ENCODE peak calls at places on chromosomes 7 and 10, in four cellular contexts. I is SK-N-SH, W is HCT116, B is GM12878. M is an unnamed sample.

GRCh38 chr10:1233031-1233430 is 176.8 kb downstream of the WDR37 start:
- DNase-seq in W (no peak), I (no peak), B (no peak), M (no peak)

GRCh38 chr10:53434413-53434812 is 661.8 kb upstream of the MBL2 start:
- DNase-seq in B (no peak), W (no peak), I (no peak), M (no peak)

GRCh38 chr7:35253680-35254495 is at the start of gene TBX20:
- DNase-seq in B (no peak), W (no peak), I (peak; percentile 98), M (no peak)

GRCh38 chr10:75475470-75476182 is 44.2 kb downstream of the LRMDA start:
- DNase-seq in W (no peak), B (no peak), I (no peak), M (no peak)

GRCh38 chr7:5132539-5132938 is 57.5 kb upstream of the WIPI2 start:
- DNase-seq in W (no peak), I (no peak), B (no peak), M (no peak)

GRCh38 chr10:104029528-104029875 is 56.2 kb downstream of the COL17A1 start:
- DNase-seq in B (no peak), I (no peak), W (no peak), M (no peak)

GRCh38 chr7:446289-446935 is 73.2 kb downstream of the PDGFA start:
- DNase-seq in W (no peak), I (no peak), B (no peak), M (no peak)

GRCh38 chr10:3446233-3446632 is 273.7 kb upstream of the PITRM1 start:
- DNase-seq in B (no peak), I (no peak), W (no peak), M (no peak)

GRCh38 chr7:157635148-157635500 is 298.3 kb downstream of the DNAJB6 start:
- DNase-seq in W (no peak), B (no peak), I (no peak), M (no peak)

GRCh38 chr10:21336476-21337170 is 188.9 kb downstream of the SKIDA1 start:
- DNase-seq in I (no peak), W (peak; percentile 84), B (no peak), M (no peak)

GRCh38 chr10:73597346-73597745 is 6.2 kb upstream of the USP54 start:
- DNase-seq in I (no peak), B (no peak), W (no peak), M (no peak)

GRCh38 chr10:108443636-108444035 is 1279.1 kb upstream of the SORCS1 start:
- DNase-seq in B (no peak), W (no peak), I (no peak), M (no peak)

GRCh38 chr7:56023500-56023899 is 27.7 kb downstream of the PSPH start:
- DNase-seq in I (no peak), W (no peak), B (no peak), M (no peak)

GRCh38 chr7:34307540-34307939 is 350.5 kb upstream of the NPSR1 start:
- DNase-seq in B (no peak), W (no peak), I (no peak), M (no peak)

GRCh38 chr7:121012919-121013318 is 24.4 kb downstream of the CPED1 start:
- DNase-seq in B (no peak), W (no peak), I (no peak), M (no peak)

GRCh38 chr7:143042821-143043271 is 9.3 kb upstream of the OR6V1 start:
- DNase-seq in W (no peak), B (no peak), I (no peak), M (no peak)

GRCh38 chr7:80542398-80542797 is 30.5 kb upstream of the GNAT3 start:
- DNase-seq in B (no peak), W (no peak), I (no peak), M (no peak)

GRCh38 chr10:108060246-108060645 is 895.7 kb upstream of the SORCS1 start:
- DNase-seq in W (no peak), B (no peak), I (no peak), M (no peak)

GRCh38 chr10:108877130-108877529 is 1046.2 kb downstream of the XPNPEP1 start:
- DNase-seq in I (peak; percentile 34), W (no peak), B (no peak), M (no peak)

GRCh38 chr10:132422931-132423813 is 26.2 kb downstream of the PWWP2B start:
- DNase-seq in B (no peak), W (no peak), I (no peak), M (peak; percentile 60)

GRCh38 chr7:98733036-98733435 is 116.0 kb downstream of the NPTX2 start:
- DNase-seq in B (peak; percentile 20), W (peak; percentile 85), I (peak; percentile 55), M (peak; percentile 45)

GRCh38 chr7:134186022-134186421 is 58.9 kb downstream of the LRGUK start:
- DNase-seq in W (no peak), I (no peak), B (no peak), M (no peak)

GRCh38 chr10:58107506-58107905 is 160.2 kb downstream of the IPMK start:
- DNase-seq in W (no peak), I (no peak), B (no peak), M (no peak)

GRCh38 chr10:133039823-133040704 is 47.7 kb upstream of the ADGRA1 start:
- DNase-seq in B (no peak), I (peak; percentile 58), W (no peak), M (no peak)

GRCh38 chr7:30169585-30169978 is 34.8 kb downstream of the MTURN start:
- DNase-seq in B (no peak), W (no peak), I (no peak), M (no peak)

GRCh38 chr10:124647421-124648130 is 96.6 kb downstream of the FAM53B start:
- DNase-seq in B (peak; percentile 50), I (peak; percentile 64), W (peak; percentile 15), M (peak; percentile 96)

GRCh38 chr10:24333736-24334135 is 124.8 kb downstream of the KIAA1217 start:
- DNase-seq in W (no peak), B (no peak), I (no peak), M (no peak)

GRCh38 chr7:42831051-42831952 is 80.6 kb downstream of the C7orf25 start:
- DNase-seq in W (peak; percentile 7), I (no peak), B (no peak), M (no peak)

GRCh38 chr7:158944195-158944594 is 87.8 kb downstream of the DYNC2I1 start:
- DNase-seq in W (no peak), I (no peak), B (no peak), M (no peak)

GRCh38 chr10:3797750-3798149 is 12.7 kb upstream of the KLF6 start:
- DNase-seq in W (no peak), I (no peak), B (no peak), M (no peak)

GRCh38 chr10:30392564-30392990 is 41.4 kb upstream of the MAP3K8 start:
- DNase-seq in I (peak; percentile 89), W (peak; percentile 57), B (peak; percentile 31), M (peak; percentile 84)

GRCh38 chr7:98563183-98563495 is 53.9 kb upstream of the NPTX2 start:
- DNase-seq in W (no peak), I (peak; percentile 69), B (no peak), M (no peak)

GRCh38 chr7:137363683-137364082 is 20.1 kb upstream of the PTN start:
- DNase-seq in W (no peak), B (no peak), I (no peak), M (no peak)

GRCh38 chr10:119680050-119680449 is 28.9 kb downstream of the BAG3 start:
- DNase-seq in W (peak; percentile 33), I (no peak), B (no peak), M (no peak)

GRCh38 chr7:129110575-129111376 is 33.7 kb upstream of the TSPAN33 start:
- DNase-seq in I (peak; percentile 32), W (no peak), B (no peak), M (no peak)

GRCh38 chr7:157397751-157398691 is 61.2 kb downstream of the DNAJB6 start:
- DNase-seq in I (peak; percentile 86), W (no peak), B (no peak), M (no peak)

GRCh38 chr10:100482181-100482833 is 19.5 kb downstream of the WNT8B start:
- DNase-seq in W (peak; percentile 13), B (no peak), I (peak; percentile 87), M (no peak)

GRCh38 chr7:101558742-101559325 is 70.3 kb downstream of the MYL10 start:
- DNase-seq in B (no peak), I (no peak), W (no peak), M (no peak)

GRCh38 chr10:70337201-70337651 is 45.2 kb downstream of the LRRC20 start:
- DNase-seq in I (no peak), W (no peak), B (no peak), M (no peak)
- TF ChIP-seq REST in I (no peak), W (no peak), B (no peak), M (no peak)

GRCh38 chr7:74449809-74450397 is 3.8 kb upstream of the GTF2IRD1 start:
- DNase-seq in B (peak; percentile 20), I (peak; percentile 92), W (peak; percentile 48), M (peak; percentile 50)
- TF ChIP-seq REST in B (no peak), I (no peak), W (no peak), M (no peak)

DNA sequence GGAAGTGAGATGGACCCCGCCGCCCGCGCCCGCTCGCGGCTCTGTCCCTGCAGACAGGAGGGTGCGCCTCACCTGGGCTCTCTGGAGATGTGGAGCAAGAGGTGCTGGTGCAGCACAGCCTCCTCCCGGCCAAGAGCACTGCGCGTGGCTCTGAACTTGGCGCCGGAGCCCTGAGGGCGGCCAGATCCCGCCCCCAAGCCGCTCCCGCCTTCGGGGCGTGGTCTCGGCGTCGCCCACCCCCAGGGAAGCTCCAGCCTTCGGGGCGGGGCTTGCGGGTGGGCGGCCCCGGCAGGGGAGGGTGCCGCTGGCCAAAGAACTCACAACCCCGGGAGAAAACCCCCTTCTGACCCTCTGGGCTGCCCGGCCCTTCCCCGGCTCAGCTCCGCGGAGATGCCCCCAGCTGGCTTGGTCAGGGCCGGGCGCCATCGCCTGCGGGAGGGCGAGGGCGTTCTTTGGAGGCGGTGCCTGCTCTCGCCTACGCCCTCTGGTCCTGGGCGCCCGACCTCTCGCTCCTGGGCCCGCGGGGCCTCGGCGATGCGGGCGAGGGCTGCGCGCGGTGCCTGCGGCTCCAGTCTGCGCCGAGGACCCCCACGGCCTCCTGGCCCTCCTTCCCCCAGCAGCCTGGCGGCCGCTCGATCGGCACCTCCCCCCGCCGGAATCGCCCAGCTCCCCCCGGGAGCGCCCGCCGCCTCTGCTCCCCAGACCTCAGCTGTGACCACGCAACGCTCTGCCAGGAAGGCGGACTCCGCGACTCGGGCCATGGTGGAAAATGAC is at the start of gene ZNF488:
- DNase-seq in I (peak; percentile 98), B (no peak), W (peak; percentile 63), M (peak; percentile 45)
- TF ChIP-seq REST in I (no peak), B (no peak), W (no peak), M (no peak)

GRCh38 chr7:36795451-36796021 is 71.2 kb upstream of the AOAH start:
- DNase-seq in I (no peak), B (no peak), W (no peak), M (no peak)

GRCh38 chr7:36794689-36795088 is 70.4 kb upstream of the AOAH start:
- DNase-seq in W (no peak), B (no peak), I (no peak), M (no peak)

GRCh38 chr7:36802459-36802858 is 78.2 kb upstream of the AOAH start:
- DNase-seq in B (no peak), W (no peak), I (no peak), M (no peak)

GRCh38 chr7:36792421-36792820 is 68.1 kb upstream of the AOAH start:
- DNase-seq in B (no peak), W (no peak), I (no peak), M (no peak)

GRCh38 chr7:36796850-36797618 is 72.7 kb upstream of the AOAH start:
- DNase-seq in I (no peak), W (no peak), B (no peak), M (peak; percentile 87)
- TF ChIP-seq REST in I (no peak), W (no peak), B (no peak), M (no peak)

M was measured in HL-60.